ENCODE peak calls at places on chromosomes 12 and 14, in four cellular contexts. C, Z, W and T are unnamed samples.

GRCh38 chr14:59428581-59429012 is 36.6 kb downstream of the GPR135 start:
- DNase-seq in C (peak), Z (peak), W (no peak), T (no peak)

GRCh38 chr14:101193126-101193844 is 289.8 kb upstream of the RTL1 start:
- DNase-seq in C (no peak), Z (no peak), W (peak), T (no peak)

GRCh38 chr14:96267336-96267735 is 11.3 kb downstream of the BDKRB1 start:
- DNase-seq in C (peak), Z (peak), W (no peak), T (no peak)

GRCh38 chr12:46459111-46459510 is 86.5 kb upstream of the SLC38A2 start:
- DNase-seq in C (peak), Z (peak), W (no peak), T (no peak)

GRCh38 chr12:57756406-57757341 is 1.8 kb downstream of the MARCHF9 start:
- DNase-seq in C (no peak), Z (no peak), W (no peak), T (no peak)

GRCh38 chr14:100114109-100114765 is 45.2 kb downstream of the DEGS2 start:
- DNase-seq in C (no peak), Z (no peak), W (no peak), T (peak)

GRCh38 chr12:47247418-47247817 is 167.7 kb upstream of the AMIGO2 start:
- DNase-seq in C (no peak), Z (no peak), W (no peak), T (no peak)

GRCh38 chr14:91371011-91371989 is 46.3 kb downstream of the CCDC88C start:
- DNase-seq in C (no peak), Z (no peak), W (no peak), T (no peak)

GRCh38 chr12:44703311-44703910 is 172.7 kb downstream of the NELL2 start:
- DNase-seq in C (no peak), Z (no peak), W (no peak), T (no peak)

GRCh38 chr14:61290686-61291085 is 9.5 kb upstream of the TMEM30B start:
- DNase-seq in C (no peak), Z (no peak), W (no peak), T (no peak)

GRCh38 chr12:119096429-119097202 is 82.1 kb upstream of the HSPB8 start:
- DNase-seq in C (no peak), Z (no peak), W (no peak), T (no peak)

GRCh38 chr12:53750812-53751335 is 905 bp downstream of the CISTR start:
- DNase-seq in C (peak), Z (no peak), W (no peak), T (no peak)

GRCh38 chr14:67502867-67503266 is 14.3 kb upstream of the TMEM229B start:
- DNase-seq in C (no peak), Z (no peak), W (no peak), T (peak)

GRCh38 chr12:64056741-64057140 is 165.4 kb downstream of the KICS2 start:
- DNase-seq in C (no peak), Z (no peak), W (no peak), T (no peak)

GRCh38 chr14:53613404-53614253 is 343.0 kb downstream of the BMP4 start:
- DNase-seq in C (no peak), Z (peak), W (no peak), T (no peak)

GRCh38 chr14:99732436-99733220 is 48.5 kb downstream of the CYP46A1 start:
- DNase-seq in C (no peak), Z (no peak), W (peak), T (peak)

GRCh38 chr14:93132472-93133065 is 16.8 kb upstream of the ITPK1 start:
- DNase-seq in C (peak), Z (peak), W (no peak), T (no peak)
- TF ChIP-seq CTCF in C (peak), Z (peak), W (no peak), T (peak)

GRCh38 chr12:26822051-26822450 is 10.9 kb downstream of the ITPR2 start:
- DNase-seq in C (peak), Z (no peak), W (no peak), T (no peak)
- TF ChIP-seq CTCF in C (no peak), Z (no peak), W (no peak), T (no peak)

GRCh38 chr14:83463500-83464098 is 1929.9 kb upstream of the SEL1L start:
- DNase-seq in C (peak), Z (peak), W (no peak), T (no peak)
- TF ChIP-seq CTCF in C (peak), Z (peak), W (peak), T (peak)

GRCh38 chr12:5428332-5429221 is 3.3 kb upstream of the NTF3 start:
- DNase-seq in C (peak), Z (peak), W (no peak), T (no peak)
- TF ChIP-seq CTCF in C (peak), Z (peak), W (peak), T (peak)

GRCh38 chr12:117501066-117501465 is 139.6 kb upstream of the NOS1 start:
- DNase-seq in C (no peak), Z (no peak), W (no peak), T (no peak)

GRCh38 chr12:117498880-117499279 is 137.5 kb upstream of the NOS1 start:
- DNase-seq in C (no peak), Z (no peak), W (no peak), T (no peak)

GRCh38 chr12:117498256-117498655 is 136.8 kb upstream of the NOS1 start:
- DNase-seq in C (no peak), Z (no peak), W (no peak), T (no peak)

GRCh38 chr12:117501470-117501869 is 140.0 kb upstream of the NOS1 start:
- DNase-seq in C (no peak), Z (no peak), W (no peak), T (no peak)

GRCh38 chr12:117499759-117500485 is 138.5 kb upstream of the NOS1 start:
- DNase-seq in C (no peak), Z (no peak), W (no peak), T (no peak)
- TF ChIP-seq CTCF in C (no peak), Z (no peak), W (no peak), T (no peak)

GRCh38 chr14:63435838-63436237 is 107.3 kb downstream of the PPP2R5E start:
- DNase-seq in C (peak), Z (peak), W (peak), T (no peak)

GRCh38 chr14:63435204-63435603 is 108.0 kb downstream of the PPP2R5E start:
- DNase-seq in C (no peak), Z (no peak), W (no peak), T (no peak)

GRCh38 chr14:63443361-63443760 is 99.8 kb downstream of the PPP2R5E start:
- DNase-seq in C (no peak), Z (no peak), W (no peak), T (no peak)

GRCh38 chr14:63436286-63437098 is 106.7 kb downstream of the PPP2R5E start:
- DNase-seq in C (no peak), Z (no peak), W (no peak), T (no peak)

GRCh38 chr14:63438065-63438757 is 105.0 kb downstream of the PPP2R5E start:
- DNase-seq in C (peak), Z (peak), W (peak), T (no peak)
- TF ChIP-seq CTCF in C (peak), Z (no peak), W (no peak), T (peak)

GRCh38 chr12:128613821-128614220 is 209.9 kb downstream of the SLC15A4 start:
- DNase-seq in C (no peak), Z (no peak), W (no peak), T (no peak)
- TF ChIP-seq CTCF in C (no peak), Z (no peak), W (no peak), T (no peak)

GRCh38 chr12:3628629-3629028 is 124.3 kb downstream of the CRACR2A start:
- DNase-seq in C (no peak), Z (no peak), W (no peak), T (no peak)
- TF ChIP-seq CTCF in C (no peak), Z (no peak), W (no peak), T (no peak)

GRCh38 chr12:51424662-51425539 is at the start of gene SLC4A8:
- DNase-seq in C (peak), Z (peak), W (no peak), T (peak)
- TF ChIP-seq CTCF in C (peak), Z (peak), W (peak), T (peak)